ENCODE peak calls at places on chromosomes 13 and 19, in six cellular contexts. B is uterus, P is AG09319, L is heart left ventricle, V is endothelial cell, Q is fibroblast of lung. Y is an unnamed sample.

GRCh38 chr19:38657633-38658222 is 10.3 kb downstream of the ACTN4 start:
- DNase-seq in Q (peak; percentile 56), P (no peak), L (no peak), V (no peak), B (no peak), Y (no peak)

GRCh38 chr19:12137541-12137940 is 2.6 kb downstream of the ZNF20 start:
- DNase-seq in B (no peak), Q (no peak), P (no peak), V (no peak), L (no peak), Y (no peak)

GRCh38 chr19:580274-580835 is 8.0 kb downstream of the BSG start:
- DNase-seq in Q (no peak), P (no peak), B (no peak), V (no peak), L (no peak), Y (no peak)

GRCh38 chr13:21637296-21637695 is 33.3 kb upstream of the MICU2 start:
- DNase-seq in P (no peak), L (no peak), Q (peak; percentile 14), V (no peak), B (no peak), Y (peak; percentile 46)

GRCh38 chr13:46165485-46166220 is 16.3 kb downstream of the LCP1 start:
- DNase-seq in P (no peak), V (no peak), L (no peak), Q (no peak), B (no peak), Y (no peak)

GRCh38 chr13:100506600-100507422 is 81.8 kb downstream of the GGACT start:
- DNase-seq in V (no peak), P (no peak), Q (no peak), L (no peak), B (no peak), Y (no peak)

GRCh38 chr13:36031490-36031889 is 99.7 kb downstream of the DCLK1 start:
- DNase-seq in L (no peak), B (no peak), P (no peak), V (no peak), Q (no peak), Y (no peak)

GRCh38 chr19:19628499-19629134 is 597 bp upstream of the LPAR2 start:
- DNase-seq in B (no peak), V (peak; percentile 57), L (no peak), P (no peak), Q (peak; percentile 72), Y (no peak)

GRCh38 chr13:44853641-44854040 is 135.6 kb downstream of the NUFIP1 start:
- DNase-seq in V (no peak), Q (no peak), L (no peak), P (no peak), B (no peak), Y (no peak)

GRCh38 chr13:29771247-29771646 is 79.2 kb downstream of the UBL3 start:
- DNase-seq in V (no peak), L (no peak), B (no peak), P (no peak), Q (peak; percentile 56), Y (no peak)

GRCh38 chr19:31220540-31220939 is 128.7 kb downstream of the TSHZ3 start:
- DNase-seq in B (no peak), V (peak; percentile 5), P (no peak), Q (no peak), L (no peak), Y (no peak)

GRCh38 chr19:40616178-40616577 is 15.0 kb downstream of the LTBP4 start:
- DNase-seq in V (no peak), Q (no peak), B (no peak), P (no peak), L (no peak), Y (no peak)

GRCh38 chr19:11551603-11552235 is 7.3 kb downstream of the ELOF1 start:
- DNase-seq in V (peak; percentile 44), L (no peak), B (peak; percentile 79), Q (no peak), P (no peak), Y (no peak)

GRCh38 chr19:35429698-35430097 is 18.4 kb upstream of the FFAR2 start:
- DNase-seq in B (no peak), P (no peak), L (no peak), V (no peak), Q (no peak), Y (no peak)

GRCh38 chr19:33388817-33389573 is 15.5 kb downstream of the CEBPG start:
- DNase-seq in L (no peak), B (peak; percentile 24), Q (no peak), V (no peak), P (no peak), Y (no peak)

GRCh38 chr19:12346896-12347295 is 13.5 kb upstream of the ZNF563 start:
- DNase-seq in Q (no peak), P (no peak), L (no peak), V (no peak), B (no peak), Y (no peak)

GRCh38 chr19:6693056-6693471 is 23.1 kb upstream of the TNFSF14 start:
- DNase-seq in Q (no peak), V (no peak), P (no peak), L (no peak), B (no peak), Y (no peak)

GRCh38 chr13:20997301-20998061 is 63.9 kb downstream of the LATS2 start:
- DNase-seq in Q (peak; percentile 92), B (no peak), P (peak; percentile 89), V (no peak), L (peak; percentile 59), Y (no peak)

GRCh38 chr13:24747248-24748151 is 16.5 kb upstream of the RNF17 start:
- DNase-seq in B (no peak), V (peak; percentile 31), L (no peak), P (no peak), Q (peak; percentile 22), Y (no peak)

GRCh38 chr19:36331353-36332228 is 47.4 kb downstream of the ZFP14 start:
- DNase-seq in Q (peak; percentile 95), L (peak; percentile 88), P (peak; percentile 69), B (peak; percentile 89), V (peak; percentile 71), Y (peak; percentile 78)

GRCh38 chr19:35318679-35319448 is 10.1 kb upstream of the CD22 start:
- DNase-seq in L (peak; percentile 75), V (no peak), Q (peak; percentile 58), B (peak; percentile 74), P (peak; percentile 20), Y (peak; percentile 45)

GRCh38 chr13:95239293-95239692 is 62.0 kb downstream of the ABCC4 start:
- DNase-seq in P (no peak), L (no peak), V (no peak), Q (peak; percentile 75), B (no peak), Y (no peak)

GRCh38 chr13:98853791-98854191 is 101.3 kb upstream of the SLC15A1 start:
- DNase-seq in B (no peak), V (no peak), P (peak; percentile 40), Q (peak; percentile 38), L (no peak), Y (no peak)

DNA sequence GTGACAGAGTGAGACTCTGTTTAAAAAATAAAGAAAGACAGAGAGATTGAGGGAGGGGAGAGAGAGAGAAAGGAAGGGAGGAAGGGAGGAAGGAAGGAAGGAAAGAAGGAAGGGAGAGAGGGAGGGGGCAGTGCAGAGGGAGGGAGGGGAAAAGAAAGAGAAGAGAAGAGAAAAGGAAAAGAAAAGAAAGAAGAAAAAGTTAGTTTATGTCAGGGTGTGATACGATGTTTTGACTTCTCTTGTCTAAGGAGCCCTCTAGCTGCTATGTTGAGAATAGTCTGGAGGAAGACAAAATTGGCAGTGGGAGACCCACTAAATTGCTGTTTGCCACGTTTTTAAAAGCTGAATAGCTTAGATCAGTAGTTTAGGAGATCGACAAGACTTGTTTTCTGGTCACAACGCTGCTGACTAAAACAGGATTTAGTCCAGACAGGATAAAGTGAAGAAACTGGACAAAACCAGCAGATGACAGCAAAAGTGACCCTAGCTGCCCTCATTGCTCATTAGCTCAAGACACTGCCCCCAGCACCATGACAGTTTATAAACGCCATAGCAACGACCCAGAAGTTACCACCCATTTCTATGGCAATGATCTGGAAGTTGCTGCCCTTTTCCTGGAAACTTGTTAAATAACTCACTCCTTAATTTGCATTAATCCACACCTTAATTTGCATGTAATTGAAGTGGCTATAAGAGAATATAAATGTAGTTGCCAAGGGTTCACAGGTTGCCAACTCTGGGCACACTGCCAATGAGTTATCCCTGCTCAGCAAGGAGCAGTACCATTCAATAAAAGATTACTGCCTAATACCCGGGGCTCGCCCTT is 11.1 kb downstream of the TEX101 start:
- DNase-seq in P (no peak), V (no peak), Q (peak; percentile 19), B (no peak), L (no peak), Y (no peak)
- TF ChIP-seq CTCF in P (peak; percentile 68), V (no peak), Q (peak; percentile 68), B (no peak), L (peak; percentile 23), Y (no peak)

GRCh38 chr19:45911291-45911690 is 3.3 kb downstream of the NANOS2 start:
- DNase-seq in L (no peak), V (no peak), B (no peak), Q (no peak), P (no peak), Y (no peak)

GRCh38 chr19:45908956-45909355 is 5.6 kb downstream of the NANOS2 start:
- DNase-seq in P (no peak), L (no peak), Q (no peak), V (no peak), B (no peak), Y (no peak)

GRCh38 chr19:45917421-45918091 is 3.0 kb upstream of the NANOS2 start:
- DNase-seq in B (no peak), P (no peak), L (no peak), V (no peak), Q (no peak), Y (no peak)

GRCh38 chr19:45918721-45919120 is 4.1 kb upstream of the NANOS2 start:
- DNase-seq in Q (no peak), B (no peak), V (no peak), P (no peak), L (no peak), Y (no peak)

GRCh38 chr19:45913874-45914830 is at the start of gene NANOS2:
- DNase-seq in P (no peak), Q (no peak), V (peak; percentile 68), L (peak; percentile 34), B (no peak), Y (no peak)
- TF ChIP-seq CTCF in P (no peak), Q (no peak), V (no peak), L (peak; percentile 30), B (no peak), Y (no peak)

GRCh38 chr13:31864307-31864706 is 125.0 kb downstream of the RXFP2 start:
- DNase-seq in L (no peak), Q (no peak), P (no peak), V (no peak), B (no peak), Y (no peak)
- TF ChIP-seq CTCF in L (no peak), Q (no peak), P (no peak), V (no peak), B (no peak), Y (no peak)

DNA sequence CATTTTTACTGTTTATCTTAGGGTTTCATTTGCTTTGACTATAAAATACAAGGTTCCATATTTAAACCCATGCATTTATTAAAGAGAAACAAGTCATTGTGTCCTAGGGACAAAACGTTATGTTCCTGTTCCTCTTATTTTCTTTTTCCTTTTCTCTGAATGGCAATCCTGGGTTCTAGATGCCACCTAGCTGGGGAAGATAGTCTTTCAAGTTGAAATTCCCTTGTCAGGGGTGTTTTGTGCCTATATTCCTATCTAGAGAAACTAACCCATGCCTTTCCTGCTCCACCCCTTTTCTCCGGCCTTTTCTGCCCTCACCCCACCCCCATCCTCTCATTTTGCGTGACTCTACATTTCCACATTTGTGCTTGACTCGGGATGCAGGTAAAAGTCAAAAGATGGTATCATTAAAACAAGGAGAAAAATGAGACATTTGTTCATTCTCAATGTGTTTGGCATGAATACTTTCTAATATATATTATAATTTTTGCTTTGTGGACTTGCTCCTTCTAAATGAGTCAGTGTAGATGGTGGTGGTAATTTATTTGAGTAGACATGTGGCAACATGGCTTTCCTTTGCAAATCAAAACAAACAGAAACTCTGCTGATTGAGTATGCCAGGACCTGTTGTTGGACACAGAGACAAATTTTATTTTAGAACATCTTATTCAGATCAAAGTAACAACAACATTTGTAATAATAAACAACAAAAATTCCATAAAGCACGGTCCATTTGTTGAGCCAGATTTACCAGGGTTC is 26.8 kb upstream of the STARD13 start:
- DNase-seq in P (no peak), Q (peak; percentile 58), L (no peak), V (no peak), B (no peak), Y (no peak)
- TF ChIP-seq CTCF in P (peak; percentile 20), Q (peak; percentile 32), L (peak; percentile 54), V (no peak), B (no peak), Y (no peak)

Y was measured in omental fat pad.